ENCODE peak calls at places on chromosomes 1 and 21, in ten cellular contexts. J is substantia nigra; O is effector memory CD4-positive, alpha-beta T cell; T is COR-L47; V is activated CD4-positive, CD25-positive, alpha-beta regulatory T cell treated with anti-CD3 and anti-CD28 coated beads, Interleukin-2, amount 50 U/mL, for 16 hours; X is NCI-H510A; M is NCI-H748 treated with DMSO at 0.1 percent for 48 hours; Z is fibroblast of mammary gland; Q is T-helper 9 cell; D is fibroblast of pulmonary artery. K is an unnamed sample.

GRCh38 chr1:116854294-116854693 is 55.4 kb upstream of the PTGFRN start:
- DNase-seq in J (no peak), O (no peak), T (no peak), V (no peak), X (no peak), M (no peak), Z (peak), Q (no peak), D (peak), K (no peak)

GRCh38 chr1:28249013-28249870 is 10.1 kb upstream of the SESN2 start:
- DNase-seq in J (no peak), O (no peak), T (peak), V (no peak), X (peak), M (no peak), Z (no peak), Q (no peak), D (peak), K (no peak)

GRCh38 chr1:62687421-62687902 is 724 bp downstream of the DOCK7 start:
- DNase-seq in J (no peak), O (no peak), T (peak), V (no peak), X (peak), M (no peak), Z (peak), Q (peak), D (peak), K (no peak)

GRCh38 chr1:197696372-197696771 is 78.9 kb downstream of the DENND1B start:
- DNase-seq in J (no peak), O (no peak), T (no peak), V (no peak), X (no peak), M (no peak), Z (peak), Q (no peak), D (peak), K (no peak)

GRCh38 chr1:26786437-26787380 is 1.0 kb upstream of the PIGV start:
- DNase-seq in J (no peak), O (no peak), T (no peak), V (no peak), X (peak), M (no peak), Z (peak), Q (no peak), D (peak), K (no peak)

GRCh38 chr1:184056921-184057496 is 5.5 kb downstream of the TSEN15 start:
- DNase-seq in J (no peak), O (no peak), T (no peak), V (no peak), X (no peak), M (no peak), Z (peak), Q (no peak), D (peak), K (no peak)

GRCh38 chr1:229092377-229093257 is 178.3 kb upstream of the RAB4A start:
- DNase-seq in J (no peak), O (no peak), T (no peak), V (no peak), X (no peak), M (no peak), Z (no peak), Q (no peak), D (no peak), K (no peak)

GRCh38 chr1:156704930-156705320 is 458 bp downstream of the CRABP2 start:
- DNase-seq in J (no peak), O (peak), T (no peak), V (no peak), X (no peak), M (no peak), Z (peak), Q (peak), D (peak), K (no peak)

GRCh38 chr1:83900530-83900929 is 98.4 kb downstream of the TTLL7 start:
- DNase-seq in J (no peak), O (no peak), T (no peak), V (no peak), X (no peak), M (no peak), Z (peak), Q (no peak), D (peak), K (no peak)

GRCh38 chr1:208445710-208446702 is 201.8 kb upstream of the PLXNA2 start:
- DNase-seq in J (no peak), O (no peak), T (no peak), V (no peak), X (no peak), M (no peak), Z (no peak), Q (no peak), D (no peak), K (no peak)

GRCh38 chr1:53352576-53352975 is 24.7 kb upstream of the LRP8 start:
- DNase-seq in J (no peak), O (no peak), T (no peak), V (no peak), X (no peak), M (no peak), Z (no peak), Q (no peak), D (no peak), K (no peak)

GRCh38 chr1:16617101-16617727 is 3.9 kb upstream of the NBPF1 start:
- DNase-seq in J (no peak), O (no peak), T (no peak), V (no peak), X (no peak), M (no peak), Z (no peak), Q (no peak), D (no peak), K (no peak)

GRCh38 chr1:238052496-238053266 is 162.0 kb upstream of the ZP4 start:
- DNase-seq in J (no peak), O (no peak), T (no peak), V (no peak), X (no peak), M (peak), Z (peak), Q (no peak), D (no peak), K (no peak)

GRCh38 chr21:44456915-44457736 is 1.8 kb downstream of the LRRC3 start:
- DNase-seq in J (no peak), O (no peak), T (no peak), V (no peak), X (no peak), M (no peak), Z (no peak), Q (no peak), D (no peak), K (no peak)

GRCh38 chr1:234611799-234612351 is 1.9 kb upstream of the IRF2BP2 start:
- DNase-seq in J (no peak), O (peak), T (no peak), V (no peak), X (peak), M (no peak), Z (no peak), Q (no peak), D (no peak), K (peak)

GRCh38 chr1:12593621-12594066 is 24.4 kb downstream of the DHRS3 start:
- DNase-seq in J (no peak), O (no peak), T (no peak), V (no peak), X (no peak), M (no peak), Z (peak), Q (no peak), D (peak), K (no peak)

GRCh38 chr1:8447616-8448150 is 129.8 kb downstream of the SLC45A1 start:
- DNase-seq in J (no peak), O (no peak), T (no peak), V (no peak), X (no peak), M (no peak), Z (no peak), Q (no peak), D (no peak), K (no peak)

GRCh38 chr21:31729622-31730343 is 2.1 kb downstream of the SCAF4 start:
- DNase-seq in J (no peak), O (no peak), T (no peak), V (no peak), X (no peak), M (no peak), Z (no peak), Q (no peak), D (no peak), K (no peak)

GRCh38 chr1:113434081-113434873 is 44.0 kb downstream of the MAGI3 start:
- DNase-seq in J (no peak), O (no peak), T (no peak), V (no peak), X (no peak), M (no peak), Z (no peak), Q (no peak), D (no peak), K (no peak)

GRCh38 chr1:232039303-232039702 is 412.7 kb downstream of the DISC1 start:
- DNase-seq in J (no peak), O (no peak), T (no peak), V (no peak), X (no peak), M (no peak), Z (peak), Q (no peak), D (no peak), K (no peak)

GRCh38 chr1:53134961-53135734 is 7.3 kb downstream of the SLC1A7 start:
- DNase-seq in J (no peak), O (no peak), T (no peak), V (no peak), X (no peak), M (no peak), Z (peak), Q (no peak), D (peak), K (no peak)